ENCODE peak calls at places on chromosome 12, in eight cellular contexts. One of them, this sample, is unnamed.

GRCh38 chr12:43856932-43857331 is 21.1 kb downstream of the TMEM117 start:
- DNase-seq in MV-4-11: no peak
- DNase-seq in mesenteric fat pad: no peak
- DNase-seq in stimulated activated naive CD4-positive, alpha-beta T cell treated with Interleukin-2 at 50 U/mL for 16 hours: no peak
- DNase-seq in retina: no peak
- DNase-seq in caudate nucleus: no peak
- DNase-seq in RPMI8226: no peak
- DNase-seq in activated CD4-positive, alpha-beta T cell treated with anti-CD3 and anti-CD28 coated beads for 36 hours: no peak
- DNase-seq in this sample: no peak

GRCh38 chr12:126784328-126784921 is 1482.5 kb upstream of the TMEM132C start:
- DNase-seq in retina: peak; percentile 57
- DNase-seq in mesenteric fat pad: no peak
- DNase-seq in activated CD4-positive, alpha-beta T cell treated with anti-CD3 and anti-CD28 coated beads for 36 hours: peak; percentile 65
- DNase-seq in RPMI8226: peak; percentile 55
- DNase-seq in stimulated activated naive CD4-positive, alpha-beta T cell treated with Interleukin-2 at 50 U/mL for 16 hours: no peak
- DNase-seq in MV-4-11: peak; percentile 25
- DNase-seq in caudate nucleus: no peak
- DNase-seq in this sample: peak; percentile 53

GRCh38 chr12:96034631-96035282 is 630 bp downstream of the LTA4H start:
- DNase-seq in mesenteric fat pad: no peak
- DNase-seq in RPMI8226: no peak
- DNase-seq in stimulated activated naive CD4-positive, alpha-beta T cell treated with Interleukin-2 at 50 U/mL for 16 hours: peak; percentile 37
- DNase-seq in activated CD4-positive, alpha-beta T cell treated with anti-CD3 and anti-CD28 coated beads for 36 hours: peak; percentile 41
- DNase-seq in caudate nucleus: no peak
- DNase-seq in MV-4-11: no peak
- DNase-seq in retina: no peak
- DNase-seq in this sample: peak; percentile 32

GRCh38 chr12:63068857-63069442 is 82.1 kb downstream of the AVPR1A start:
- DNase-seq in mesenteric fat pad: no peak
- DNase-seq in stimulated activated naive CD4-positive, alpha-beta T cell treated with Interleukin-2 at 50 U/mL for 16 hours: no peak
- DNase-seq in MV-4-11: peak; percentile 29
- DNase-seq in activated CD4-positive, alpha-beta T cell treated with anti-CD3 and anti-CD28 coated beads for 36 hours: no peak
- DNase-seq in caudate nucleus: no peak
- DNase-seq in retina: peak; percentile 39
- DNase-seq in RPMI8226: peak; percentile 73
- DNase-seq in this sample: no peak

GRCh38 chr12:8742501-8742900 is 44.7 kb downstream of the RIMKLB start:
- DNase-seq in stimulated activated naive CD4-positive, alpha-beta T cell treated with Interleukin-2 at 50 U/mL for 16 hours: no peak
- DNase-seq in retina: no peak
- DNase-seq in mesenteric fat pad: no peak
- DNase-seq in MV-4-11: no peak
- DNase-seq in activated CD4-positive, alpha-beta T cell treated with anti-CD3 and anti-CD28 coated beads for 36 hours: no peak
- DNase-seq in RPMI8226: no peak
- DNase-seq in caudate nucleus: no peak
- DNase-seq in this sample: no peak

GRCh38 chr12:68040450-68041075 is 51.3 kb downstream of the IFNG-AS1 start:
- DNase-seq in stimulated activated naive CD4-positive, alpha-beta T cell treated with Interleukin-2 at 50 U/mL for 16 hours: peak; percentile 47
- DNase-seq in MV-4-11: peak; percentile 55
- DNase-seq in caudate nucleus: peak; percentile 52
- DNase-seq in activated CD4-positive, alpha-beta T cell treated with anti-CD3 and anti-CD28 coated beads for 36 hours: peak; percentile 76
- DNase-seq in retina: peak; percentile 72
- DNase-seq in mesenteric fat pad: no peak
- DNase-seq in RPMI8226: peak; percentile 62
- DNase-seq in this sample: peak; percentile 71

GRCh38 chr12:57342207-57342691 is 88.6 kb downstream of the R3HDM2 start:
- DNase-seq in retina: peak; percentile 61
- DNase-seq in caudate nucleus: peak; percentile 43
- DNase-seq in mesenteric fat pad: no peak
- DNase-seq in MV-4-11: peak; percentile 21
- DNase-seq in RPMI8226: no peak
- DNase-seq in stimulated activated naive CD4-positive, alpha-beta T cell treated with Interleukin-2 at 50 U/mL for 16 hours: no peak
- DNase-seq in activated CD4-positive, alpha-beta T cell treated with anti-CD3 and anti-CD28 coated beads for 36 hours: peak; percentile 24
- DNase-seq in this sample: peak; percentile 40

GRCh38 chr12:95796225-95796981 is 5.8 kb upstream of the NTN4 start:
- DNase-seq in caudate nucleus: no peak
- DNase-seq in stimulated activated naive CD4-positive, alpha-beta T cell treated with Interleukin-2 at 50 U/mL for 16 hours: no peak
- DNase-seq in mesenteric fat pad: no peak
- DNase-seq in RPMI8226: peak; percentile 21
- DNase-seq in MV-4-11: no peak
- DNase-seq in retina: no peak
- DNase-seq in activated CD4-positive, alpha-beta T cell treated with anti-CD3 and anti-CD28 coated beads for 36 hours: no peak
- DNase-seq in this sample: no peak

GRCh38 chr12:41188058-41188840 is at the start of gene PDZRN4:
- DNase-seq in activated CD4-positive, alpha-beta T cell treated with anti-CD3 and anti-CD28 coated beads for 36 hours: peak; percentile 7
- DNase-seq in MV-4-11: no peak
- DNase-seq in mesenteric fat pad: no peak
- DNase-seq in stimulated activated naive CD4-positive, alpha-beta T cell treated with Interleukin-2 at 50 U/mL for 16 hours: no peak
- DNase-seq in retina: peak; percentile 74
- DNase-seq in RPMI8226: no peak
- DNase-seq in caudate nucleus: no peak
- DNase-seq in this sample: peak; percentile 69